ENCODE peak calls at places on chromosomes 6 and 20, in five cellular contexts. E is retinal pigment epithelial cell, H is tibial artery, C is right cardiac atrium, I is H7. Z is an unnamed sample.

GRCh38 chr6:20806669-20807068 is 272.4 kb downstream of the CDKAL1 start:
- DNase-seq in C (no peak), E (no peak), I (no peak), H (no peak), Z (no peak)

GRCh38 chr6:154302111-154302752 is 54.4 kb downstream of the IPCEF1 start:
- DNase-seq in C (no peak), E (peak; percentile 50), H (no peak), I (no peak), Z (no peak)

GRCh38 chr6:133906050-133906449 is 17.1 kb downstream of the TCF21 start:
- DNase-seq in I (no peak), C (no peak), H (no peak), E (no peak), Z (no peak)

GRCh38 chr6:140774080-140774505 is 1358.6 kb upstream of the GJE1 start:
- DNase-seq in E (peak; percentile 58), I (no peak), C (no peak), H (no peak), Z (no peak)

GRCh38 chr6:39850897-39851296 is 58.7 kb downstream of the DAAM2 start:
- DNase-seq in C (no peak), I (no peak), H (no peak), E (no peak), Z (no peak)

GRCh38 chr6:152049502-152049901 is 242.0 kb downstream of the ESR1 start:
- DNase-seq in E (no peak), C (no peak), I (no peak), H (no peak), Z (no peak)

GRCh38 chr6:46376562-46376969 is 114.7 kb downstream of the RCAN2 start:
- DNase-seq in E (no peak), C (peak; percentile 42), I (no peak), H (no peak), Z (no peak)

GRCh38 chr20:4633780-4634179 is 87.9 kb upstream of the PRND start:
- DNase-seq in E (peak; percentile 87), H (no peak), I (no peak), C (no peak), Z (no peak)

GRCh38 chr6:43786664-43787329 is 16.8 kb downstream of the VEGFA start:
- DNase-seq in I (no peak), E (no peak), C (no peak), H (no peak), Z (no peak)

GRCh38 chr6:40802481-40802880 is 215.3 kb upstream of the LRFN2 start:
- DNase-seq in I (no peak), H (no peak), E (no peak), C (peak; percentile 46), Z (no peak)

GRCh38 chr6:33356295-33356694 is 35.3 kb upstream of the KIFC1 start:
- DNase-seq in H (no peak), C (no peak), E (no peak), I (no peak), Z (no peak)

GRCh38 chr20:38997622-38998021 is 35.5 kb downstream of the DHX35 start:
- DNase-seq in E (no peak), H (no peak), C (no peak), I (no peak), Z (no peak)

GRCh38 chr6:131419698-131420097 is 153.3 kb upstream of the ARG1 start:
- DNase-seq in E (no peak), H (no peak), C (no peak), I (no peak), Z (no peak)

GRCh38 chr20:57743450-57744095 is 33.8 kb upstream of the PMEPA1 start:
- DNase-seq in I (no peak), H (no peak), C (no peak), E (no peak), Z (no peak)

GRCh38 chr6:18154507-18155272 is at the start of gene TPMT:
- DNase-seq in C (peak; percentile 66), I (no peak), H (peak; percentile 38), E (no peak), Z (no peak)

DNA sequence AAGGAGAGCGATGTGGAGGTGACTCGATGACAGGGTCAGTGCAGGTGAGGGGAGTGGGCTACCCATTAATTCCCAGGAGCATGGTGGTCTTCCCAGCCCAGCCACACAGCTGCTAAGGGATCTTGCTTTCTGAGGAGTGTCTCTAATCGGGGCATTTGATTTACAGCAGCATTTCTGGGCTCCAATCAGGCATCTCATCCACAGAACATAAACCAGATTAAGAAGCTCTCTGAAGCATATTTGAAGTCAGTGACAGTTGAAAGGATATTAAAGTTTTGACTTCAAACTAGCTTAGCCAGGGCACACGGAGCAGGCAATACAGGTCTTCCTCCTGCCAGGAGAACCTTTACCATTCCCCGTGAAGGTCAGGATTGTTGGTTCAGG is 40.0 kb upstream of the ZNF831 start:
- DNase-seq in I (no peak), H (no peak), E (no peak), C (no peak), Z (no peak)
- H3K4me3 ChIP-seq in I (no peak overlapping the region), H (no peak overlapping the region), E (no peak overlapping the region), C (no peak overlapping the region), Z (no peak overlapping the region)

DNA sequence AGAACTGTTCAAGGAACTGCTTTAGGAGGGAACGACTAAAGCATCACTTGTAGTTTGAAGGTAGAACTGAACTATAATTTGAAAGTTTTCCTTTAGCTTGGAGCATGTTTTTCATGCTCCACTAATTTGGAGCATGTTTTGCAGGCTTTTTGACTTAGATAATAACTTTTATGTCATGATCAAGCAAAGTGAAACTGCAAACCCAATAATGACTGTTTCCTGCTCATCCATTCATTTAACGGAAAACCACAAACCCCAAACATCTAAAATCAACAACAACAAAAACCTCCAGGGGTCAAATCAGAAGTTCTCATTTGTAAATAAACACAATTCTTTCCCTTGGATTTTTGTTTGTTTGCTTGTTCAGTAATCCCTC is 2.8 kb downstream of the SIM1 start:
- DNase-seq in I (no peak), H (no peak), E (no peak), C (no peak), Z (no peak)
- H3K4me3 ChIP-seq in I (no peak overlapping the region), H (no peak overlapping the region), E (no peak overlapping the region), C (no peak overlapping the region), Z (no peak overlapping the region)

GRCh38 chr6:31544676-31545075 is 1.7 kb downstream of the ATP6V1G2 start:
- DNase-seq in I (no peak), H (no peak), C (no peak), E (no peak), Z (no peak)

GRCh38 chr6:31546339-31546961 is at the start of gene ATP6V1G2:
- DNase-seq in E (peak; percentile 42), I (peak; percentile 86), H (peak; percentile 91), C (peak; percentile 95), Z (peak; percentile 55)

GRCh38 chr6:31543639-31544038 is 1.8 kb upstream of the DDX39B start:
- DNase-seq in H (no peak), E (no peak), C (no peak), I (no peak), Z (no peak)

GRCh38 chr6:31546962-31547726 is at the start of gene NFKBIL1:
- DNase-seq in C (peak; percentile 98), E (peak; percentile 86), H (peak; percentile 98), I (peak; percentile 92), Z (peak; percentile 99)

GRCh38 chr6:31545291-31545690 is 1.1 kb downstream of the ATP6V1G2 start:
- DNase-seq in E (no peak), H (no peak), C (no peak), I (no peak), Z (no peak)
- H3K4me3 ChIP-seq in E (no peak overlapping the region), H (no peak overlapping the region), C (no peak overlapping the region), I (no peak overlapping the region), Z (no peak overlapping the region)

DNA sequence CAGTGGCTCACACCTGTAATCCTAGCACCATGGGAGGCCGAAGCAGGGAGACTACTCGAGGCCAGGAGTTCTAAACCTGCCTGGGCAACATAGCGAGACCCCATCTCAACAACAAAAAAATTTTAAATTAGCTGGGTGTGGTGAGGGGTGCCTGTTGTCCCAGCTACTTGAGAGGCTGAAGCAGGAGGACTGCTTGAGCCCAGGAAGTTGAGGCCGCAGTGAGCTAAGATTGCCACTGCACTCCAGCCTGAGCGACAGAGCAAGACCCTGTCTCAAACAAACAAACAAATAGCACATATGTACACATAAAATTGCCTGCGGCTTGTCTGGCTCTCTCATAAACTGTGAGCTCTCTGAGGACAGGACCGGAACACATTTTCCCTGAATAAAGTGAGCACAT is 106.3 kb downstream of the BANF2 start:
- DNase-seq in H (no peak), C (no peak), I (no peak), E (no peak), Z (no peak)
- H3K4me3 ChIP-seq in H (peak overlapping the region; percentile 26), C (no peak overlapping the region), I (no peak overlapping the region), E (no peak overlapping the region), Z (no peak overlapping the region)

DNA sequence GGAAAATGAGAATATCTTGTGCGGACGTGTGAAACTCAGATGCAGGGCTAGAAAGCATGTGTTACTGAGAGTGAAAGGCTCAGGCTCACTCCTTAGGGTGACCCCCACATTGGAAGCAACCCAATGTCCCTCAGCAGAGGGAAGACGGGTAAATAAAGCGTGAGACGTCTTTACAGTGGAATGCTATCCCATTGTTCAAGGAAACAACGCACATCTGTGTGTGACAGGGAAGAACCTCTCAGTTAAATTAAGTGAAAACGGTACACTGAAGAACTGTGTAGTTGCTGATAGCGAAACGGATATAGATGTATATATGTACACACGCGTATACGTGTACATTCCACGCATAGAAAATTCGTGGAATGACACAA is 839 bp downstream of the HNF4A start:
- DNase-seq in C (no peak), H (no peak), E (no peak), I (no peak), Z (no peak)
- H3K4me3 ChIP-seq in C (no peak overlapping the region), H (no peak overlapping the region), E (no peak overlapping the region), I (no peak overlapping the region), Z (no peak overlapping the region)

DNA sequence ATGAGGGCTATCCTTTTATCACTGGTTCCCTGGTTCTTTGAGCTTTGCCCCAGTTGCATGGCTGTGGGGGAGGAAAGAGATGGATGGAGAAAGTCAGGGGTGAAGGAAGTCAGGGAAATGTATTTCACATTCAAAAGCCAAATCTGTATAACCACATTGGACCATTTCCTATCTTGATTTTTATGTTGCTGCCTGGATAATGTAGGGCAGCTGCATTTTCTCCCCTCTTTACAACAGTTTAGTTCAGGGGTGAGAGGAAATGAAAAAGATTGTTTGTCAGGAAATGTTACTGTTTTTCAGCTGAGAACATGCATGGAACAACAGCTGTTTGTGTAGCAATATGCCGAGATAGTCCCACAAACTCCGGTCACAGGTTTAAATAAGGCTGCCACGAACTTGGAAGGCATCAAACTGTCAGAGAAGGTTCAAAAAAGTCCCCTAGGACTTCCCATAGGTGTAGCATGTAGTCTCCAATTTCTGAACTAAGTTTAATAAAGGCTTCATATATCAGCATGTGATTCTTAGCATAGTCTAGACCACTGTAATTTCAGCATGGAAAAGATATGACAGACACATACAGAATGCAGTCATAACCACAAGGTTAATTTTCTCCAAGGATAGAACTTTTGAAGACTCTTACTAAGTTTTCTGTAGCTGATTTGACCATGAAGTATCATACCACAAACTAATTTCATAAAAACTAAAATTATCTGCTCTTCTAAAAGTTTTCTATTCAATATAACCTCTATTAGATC is 82.1 kb upstream of the COL21A1 start:
- DNase-seq in E (no peak), C (no peak), H (no peak), I (no peak), Z (no peak)
- H3K4me3 ChIP-seq in E (no peak overlapping the region), C (no peak overlapping the region), H (no peak overlapping the region), I (no peak overlapping the region), Z (no peak overlapping the region)